ENCODE peak calls at places on chromosome 22, in five cellular contexts. H is keratinocyte, A is fibroblast of lung, T is upper lobe of left lung, G is tibial artery. D is an unnamed sample.

GRCh38 chr22:18935889-18936529 is at the start of gene PRODH:
- DNase-seq in H (no peak), A (no peak), T (no peak), G (no peak), D (no peak)

GRCh38 chr22:20267441-20268288 is 453 bp downstream of the RTN4R start:
- DNase-seq in H (no peak), A (no peak), T (peak; percentile 82), G (no peak), D (no peak)

GRCh38 chr22:49789289-49790141 is 38.2 kb downstream of the BRD1 start:
- DNase-seq in H (no peak), A (peak; percentile 53), T (no peak), G (no peak), D (no peak)

GRCh38 chr22:36744791-36745190 is 31.1 kb downstream of the IFT27 start:
- DNase-seq in H (no peak), A (no peak), T (no peak), G (peak; percentile 33), D (no peak)

GRCh38 chr22:50300620-50301257 is 6.7 kb downstream of the PLXNB2 start:
- DNase-seq in H (no peak), A (no peak), T (peak; percentile 55), G (no peak), D (no peak)

GRCh38 chr22:48663297-48663696 is 1164.4 kb downstream of the BRD1 start:
- DNase-seq in H (no peak), A (no peak), T (no peak), G (no peak), D (no peak)

GRCh38 chr22:29427176-29427760 is 11.1 kb upstream of the RFPL1 start:
- DNase-seq in H (no peak), A (no peak), T (no peak), G (no peak), D (no peak)

GRCh38 chr22:39360674-39361413 is 11.1 kb downstream of the SYNGR1 start:
- DNase-seq in H (no peak), A (no peak), T (no peak), G (no peak), D (no peak)

GRCh38 chr22:20793386-20794131 is 19.6 kb downstream of the SERPIND1 start:
- DNase-seq in H (no peak), A (no peak), T (no peak), G (no peak), D (no peak)

GRCh38 chr22:48939441-48940265 is 888.0 kb downstream of the BRD1 start:
- DNase-seq in H (no peak), A (no peak), T (peak; percentile 58), G (peak; percentile 31), D (no peak)

GRCh38 chr22:20015187-20015625 is 1.4 kb downstream of the ARVCF start:
- DNase-seq in H (no peak), A (no peak), T (no peak), G (no peak), D (no peak)

GRCh38 chr22:44088976-44089570 is 65.0 kb downstream of the PARVB start:
- DNase-seq in H (peak; percentile 40), A (no peak), T (peak; percentile 84), G (no peak), D (peak; percentile 26)

GRCh38 chr22:25852223-25852622 is 110.2 kb downstream of the MYO18B start:
- DNase-seq in H (no peak), A (no peak), T (no peak), G (no peak), D (no peak)

GRCh38 chr22:23825246-23825905 is 13.4 kb downstream of the DERL3 start:
- DNase-seq in H (no peak), A (no peak), T (no peak), G (no peak), D (no peak)
- H3K36me3 ChIP-seq in H (peaks cover 44% of the 10 kb centered on the region), A (peaks cover 28% of the 10 kb centered on the region), T (peaks cover 11% of the 10 kb centered on the region), G (peaks cover 23% of the 10 kb centered on the region), D (peaks cover 34% of the 10 kb centered on the region)

DNA sequence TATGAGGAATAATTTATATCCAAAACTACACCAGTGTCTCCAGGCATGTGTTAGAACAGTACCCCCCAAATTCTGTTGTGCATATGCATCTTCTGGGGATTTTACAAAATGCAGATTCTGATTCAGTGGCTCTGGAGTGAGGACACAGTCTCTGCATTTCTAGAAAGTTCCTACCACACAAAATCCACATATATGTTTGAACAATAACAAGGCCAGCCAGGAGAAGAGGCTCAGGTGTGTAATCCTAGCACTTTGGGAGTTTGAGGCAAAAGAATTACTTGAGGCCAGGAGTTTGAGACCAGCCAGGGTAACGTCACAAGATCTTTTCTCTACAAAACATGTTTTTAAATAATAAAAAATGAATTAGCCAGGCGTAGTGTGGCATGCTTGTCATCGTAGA is 84.9 kb downstream of the ZNF280B start:
- DNase-seq in H (no peak), A (no peak), T (no peak), G (no peak), D (no peak)
- TF ChIP-seq CTCF in H (no peak), A (no peak), T (no peak), G (no peak), D (no peak)

DNA sequence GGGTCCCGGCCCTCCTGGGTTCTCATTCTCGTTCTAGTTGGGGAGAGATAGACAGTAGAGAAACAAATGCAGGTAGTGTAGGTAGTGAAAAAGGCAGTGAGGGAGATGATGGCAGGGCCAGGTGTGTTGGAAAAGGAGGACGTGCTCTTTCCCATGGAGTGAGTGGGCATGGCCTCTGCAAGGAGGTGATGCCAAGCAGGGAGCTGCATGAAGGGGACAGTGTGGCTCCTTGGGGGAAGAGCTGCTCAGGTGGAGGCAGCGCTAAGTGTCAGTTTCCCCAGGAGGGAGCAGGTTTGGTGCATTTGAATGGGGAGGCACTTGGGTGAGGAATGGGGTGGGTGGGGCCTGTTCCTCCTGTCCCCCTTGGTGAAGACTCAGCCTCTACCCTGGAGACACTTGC is 22.2 kb downstream of the MCM5 start:
- DNase-seq in H (no peak), A (no peak), T (no peak), G (no peak), D (no peak)
- H3K36me3 ChIP-seq in H (no peaks in the 10 kb centered on the region), A (peaks cover 23% of the 10 kb centered on the region), T (peaks cover 6% of the 10 kb centered on the region), G (peaks cover 33% of the 10 kb centered on the region), D (peaks cover 6% of the 10 kb centered on the region)

GRCh38 chr22:22371031-22371541 is 126.5 kb downstream of the VPREB1 start:
- DNase-seq in H (no peak), A (no peak), T (no peak), G (no peak), D (no peak)
- TF ChIP-seq CTCF in H (no peak), A (no peak), T (no peak), G (no peak), D (peak; percentile 4)

GRCh38 chr22:45524157-45524556 is 21.5 kb downstream of the FBLN1 start:
- DNase-seq in H (no peak), A (no peak), T (peak; percentile 68), G (peak; percentile 85), D (no peak)
- H3K36me3 ChIP-seq in H (peaks cover 1% of the 10 kb centered on the region), A (peaks cover 8% of the 10 kb centered on the region), T (no peaks in the 10 kb centered on the region), G (no peaks in the 10 kb centered on the region), D (peaks cover 59% of the 10 kb centered on the region)

GRCh38 chr22:33895444-33895843 is 24.8 kb downstream of the LARGE1 start:
- DNase-seq in H (no peak), A (no peak), T (no peak), G (no peak), D (no peak)
- TF ChIP-seq CTCF in H (no peak), A (no peak), T (no peak), G (no peak), D (no peak)

GRCh38 chr22:41223535-41223934 is 17.2 kb downstream of the CHADL start:
- DNase-seq in H (no peak), A (no peak), T (no peak), G (no peak), D (no peak)
- H3K36me3 ChIP-seq in H (peaks cover 48% of the 10 kb centered on the region), A (peaks cover 21% of the 10 kb centered on the region), T (peaks cover 21% of the 10 kb centered on the region), G (peaks cover 88% of the 10 kb centered on the region), D (peaks cover 27% of the 10 kb centered on the region)

DNA sequence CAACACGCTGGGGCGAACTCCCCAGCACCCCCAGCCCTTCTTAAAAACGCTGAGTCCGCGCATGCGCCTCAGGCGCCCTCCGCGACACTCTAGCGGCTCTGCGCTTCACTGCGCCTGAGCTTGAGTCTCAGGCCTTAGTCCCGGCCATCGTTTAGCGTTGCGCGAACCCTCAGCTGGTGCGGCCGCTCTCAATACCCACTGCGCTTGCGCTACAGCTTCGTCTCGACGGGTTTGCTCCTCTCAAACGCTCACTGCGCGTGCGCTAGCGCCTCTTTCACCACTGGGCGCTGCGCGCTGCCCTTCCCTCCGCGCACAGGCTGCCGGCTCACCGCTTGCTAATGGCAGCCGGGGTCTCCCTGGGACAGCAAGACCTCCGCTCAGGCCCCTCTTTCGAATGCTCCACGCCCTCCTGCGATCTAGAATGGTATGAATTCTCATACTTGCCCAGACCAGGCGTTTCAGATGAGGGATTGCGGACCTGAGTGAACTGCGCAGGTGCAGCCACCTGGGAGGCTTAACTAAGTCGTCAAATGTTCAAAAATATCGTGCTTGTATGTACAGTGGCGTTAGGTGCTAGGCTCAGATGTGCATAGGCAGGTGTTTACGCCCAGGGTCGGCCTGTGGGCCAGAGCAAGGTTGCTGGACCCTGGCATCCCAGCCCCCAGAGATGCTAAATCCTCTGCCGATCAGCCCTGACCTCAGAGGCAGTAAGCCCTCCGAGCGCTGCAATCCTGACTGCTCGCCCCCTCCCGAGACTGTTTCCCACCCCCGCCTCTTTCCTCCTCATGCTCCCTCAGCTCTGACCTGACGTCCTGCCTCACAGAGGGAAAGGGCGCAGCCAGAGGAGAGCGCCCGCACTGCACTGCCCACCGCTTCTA is at the start of gene SLC2A11:
- DNase-seq in H (peak; percentile 72), A (peak; percentile 97), T (peak; percentile 94), G (peak; percentile 98), D (peak; percentile 86)
- TF ChIP-seq CTCF in H (peak; percentile 18), A (peak; percentile 40), T (peak; percentile 70), G (peak; percentile 31), D (peak; percentile 51)

GRCh38 chr22:46278656-46279645 is 11.1 kb downstream of the TTC38 start:
- DNase-seq in H (no peak), A (no peak), T (no peak), G (peak; percentile 51), D (no peak)
- H3K36me3 ChIP-seq in H (peaks cover 23% of the 10 kb centered on the region), A (peaks cover 25% of the 10 kb centered on the region), T (peaks cover 22% of the 10 kb centered on the region), G (peaks cover 90% of the 10 kb centered on the region), D (peaks cover 48% of the 10 kb centered on the region)

DNA sequence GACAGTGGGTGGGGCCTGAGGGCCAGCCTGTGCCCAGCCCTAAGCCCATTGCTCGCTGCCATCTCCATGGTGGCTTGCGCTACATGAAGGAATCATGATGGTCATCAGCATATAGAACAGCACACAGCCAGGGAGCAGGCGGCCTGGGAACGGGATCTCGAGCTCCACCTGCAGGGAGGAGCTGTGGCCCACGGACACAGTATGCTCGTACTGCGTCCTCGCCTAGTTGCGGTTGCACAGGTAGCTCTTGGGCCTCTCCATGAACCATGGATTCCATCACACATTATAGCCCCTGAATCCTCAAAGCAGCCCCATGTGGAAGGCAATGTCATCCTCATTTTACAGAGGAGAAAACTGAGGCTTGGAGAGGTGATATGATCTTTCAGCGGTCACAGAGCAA is 15.1 kb downstream of the SEC14L4 start:
- DNase-seq in H (no peak), A (no peak), T (no peak), G (no peak), D (no peak)
- TF ChIP-seq CTCF in H (peak; percentile 22), A (peak; percentile 23), T (no peak), G (no peak), D (peak; percentile 37)